ENCODE peak calls at places on chromosomes 6 and 20, in five cellular contexts. P is nephron progenitor cell, L is AG04449, B is CD14-positive monocyte, Z is kidney epithelial cell. F is an unnamed sample.
A peak's percentile ranks its signal among the peaks of the same experiment; 100 is the strongest.

GRCh38 chr6:7730852-7731251 is 5.0 kb downstream of the BMP6 start:
- DNase-seq in P (no peak), L (peak; percentile 65), B (no peak), Z (peak; percentile 77), F (no peak)

GRCh38 chr6:90124904-90125510 is 171.6 kb downstream of the BACH2 start:
- DNase-seq in P (no peak), L (no peak), B (no peak), Z (no peak), F (no peak)

GRCh38 chr20:35009665-35010328 is 54.1 kb downstream of the MYH7B start:
- DNase-seq in P (no peak), L (no peak), B (no peak), Z (no peak), F (no peak)

GRCh38 chr6:119129148-119129967 is 50.9 kb upstream of the FAM184A start:
- DNase-seq in P (peak; percentile 15), L (no peak), B (no peak), Z (peak; percentile 31), F (peak; percentile 72)

GRCh38 chr6:7067305-7067704 is 40.5 kb upstream of the RREB1 start:
- DNase-seq in P (no peak), L (no peak), B (no peak), Z (no peak), F (no peak)

GRCh38 chr20:16821211-16822089 is 73.3 kb downstream of the OTOR start:
- DNase-seq in P (peak; percentile 37), L (no peak), B (no peak), Z (peak; percentile 41), F (peak; percentile 20)

GRCh38 chr6:159110013-159110412 is 59.2 kb upstream of the FNDC1 start:
- DNase-seq in P (peak; percentile 38), L (no peak), B (no peak), Z (no peak), F (peak; percentile 43)

GRCh38 chr6:140744648-140745320 is 1370.3 kb upstream of the CITED2 start:
- DNase-seq in P (no peak), L (no peak), B (no peak), Z (peak; percentile 19), F (no peak)

GRCh38 chr6:22690446-22690845 is 121.1 kb downstream of the HDGFL1 start:
- DNase-seq in P (no peak), L (no peak), B (no peak), Z (no peak), F (no peak)

GRCh38 chr20:4045741-4046140 is 30.4 kb upstream of the RNF24 start:
- DNase-seq in P (no peak), L (no peak), B (no peak), Z (no peak), F (no peak)

GRCh38 chr20:59003836-59004492 is 3.1 kb downstream of the CTSZ start:
- DNase-seq in P (no peak), L (no peak), B (no peak), Z (no peak), F (no peak)

GRCh38 chr6:75430631-75431345 is 62.8 kb downstream of the FILIP1 start:
- DNase-seq in P (no peak), L (no peak), B (no peak), Z (no peak), F (no peak)

GRCh38 chr6:143457563-143458359 is 7.2 kb downstream of the PEX3 start:
- DNase-seq in P (no peak), L (no peak), B (no peak), Z (no peak), F (no peak)

GRCh38 chr6:117624869-117625481 is 22.7 kb upstream of the GOPC start:
- DNase-seq in P (no peak), L (no peak), B (no peak), Z (no peak), F (no peak)

GRCh38 chr6:54426995-54427394 is 118.8 kb downstream of the TINAG start:
- DNase-seq in P (no peak), L (no peak), B (no peak), Z (no peak), F (no peak)

GRCh38 chr6:151330130-151330715 is 61.1 kb downstream of the ZBTB2 start:
- DNase-seq in P (no peak), L (peak; percentile 69), B (no peak), Z (no peak), F (peak; percentile 81)

GRCh38 chr20:52490715-52491430 is 299.3 kb upstream of the ZFP64 start:
- DNase-seq in P (no peak), L (peak; percentile 97), B (no peak), Z (peak; percentile 94), F (peak; percentile 71)

GRCh38 chr6:119148102-119148824 is 69.8 kb upstream of the FAM184A start:
- DNase-seq in P (peak; percentile 26), L (no peak), B (no peak), Z (peak; percentile 43), F (peak; percentile 77)

GRCh38 chr6:125255201-125255600 is 46.6 kb downstream of the HDDC2 start:
- DNase-seq in P (no peak), L (no peak), B (no peak), Z (no peak), F (no peak)

GRCh38 chr6:26250806-26251075 is 114.3 kb upstream of the BTN3A2 start:
- DNase-seq in P (peak; percentile 32), L (no peak), B (no peak), Z (no peak), F (no peak)

GRCh38 chr20:38927902-38928578 is 1.8 kb downstream of the FAM83D start:
- DNase-seq in P (no peak), L (no peak), B (no peak), Z (no peak), F (no peak)

GRCh38 chr20:38930242-38930569 is 4.0 kb downstream of the FAM83D start:
- DNase-seq in P (no peak), L (no peak), B (no peak), Z (no peak), F (no peak)

GRCh38 chr20:38924718-38925117 is 1.5 kb upstream of the FAM83D start:
- DNase-seq in P (no peak), L (no peak), B (no peak), Z (no peak), F (no peak)

GRCh38 chr20:38926934-38927616 is 858 bp downstream of the FAM83D start:
- DNase-seq in P (no peak), L (no peak), B (no peak), Z (no peak), F (no peak)

GRCh38 chr20:38926142-38926933 is at the start of gene FAM83D:
- DNase-seq in P (peak; percentile 94), L (peak; percentile 87), B (peak; percentile 91), Z (peak; percentile 92), F (peak; percentile 95)
- TF ChIP-seq CTCF in P (no peak), L (no peak), B (peak; percentile 24), Z (no peak), F (no peak)

DNA sequence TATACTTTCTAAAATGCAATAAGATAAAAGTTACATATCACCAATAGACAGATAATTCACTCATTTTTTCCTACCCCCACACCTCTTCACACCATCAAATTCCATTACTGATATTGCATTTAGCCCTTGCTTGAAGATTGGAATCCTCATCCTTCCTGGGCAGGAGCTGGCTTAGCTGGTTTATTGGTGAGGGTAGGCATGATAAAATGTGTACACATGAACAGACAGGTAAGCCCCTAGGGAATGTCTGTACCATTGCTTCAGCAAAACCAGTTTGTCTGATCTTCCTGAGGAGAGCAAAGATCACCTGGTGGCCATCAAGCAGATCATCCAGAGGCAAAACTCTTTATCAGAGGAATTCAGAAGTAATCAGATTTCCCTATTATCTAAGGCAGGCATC is 6.8 kb upstream of the FABP7 start:
- DNase-seq in P (no peak), L (no peak), B (no peak), Z (no peak), F (no peak)
- TF ChIP-seq CTCF in P (no peak), L (no peak), B (no peak), Z (no peak), F (no peak)

DNA sequence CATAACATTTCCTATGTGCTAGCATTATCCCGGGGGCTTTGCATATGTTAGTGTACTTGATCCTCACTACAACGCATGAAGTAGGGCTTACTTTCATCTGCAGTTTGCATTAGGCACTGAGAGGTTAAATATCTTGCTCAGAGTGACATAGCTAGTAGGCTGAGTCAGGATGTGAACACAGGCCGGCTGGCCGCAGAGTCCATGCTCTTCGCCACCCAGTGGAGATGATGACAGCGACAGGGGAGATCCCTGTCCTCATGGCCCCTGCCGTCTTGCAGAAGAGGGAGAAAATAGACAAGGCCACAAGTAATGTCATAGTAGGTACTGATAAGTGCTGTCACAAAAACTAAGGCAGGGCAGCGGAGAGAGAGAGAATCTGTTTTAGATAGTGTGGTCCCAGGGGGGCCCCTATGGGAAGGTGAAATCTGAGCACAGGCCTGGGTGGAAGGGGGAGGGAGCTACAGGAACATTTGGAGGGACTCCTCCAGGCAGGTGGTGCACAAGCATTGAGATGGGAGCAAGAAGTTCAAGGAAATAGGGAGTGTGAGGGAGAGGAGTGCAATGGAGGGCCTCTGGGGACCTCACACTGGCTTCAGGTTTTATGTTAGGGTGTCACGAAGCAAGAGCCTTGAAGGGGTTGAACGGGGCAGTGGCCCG is 46.8 kb downstream of the LYRM4 start:
- DNase-seq in P (no peak), L (peak; percentile 31), B (no peak), Z (no peak), F (no peak)
- TF ChIP-seq CTCF in P (no peak), L (peak; percentile 66), B (no peak), Z (no peak), F (peak; percentile 17)

DNA sequence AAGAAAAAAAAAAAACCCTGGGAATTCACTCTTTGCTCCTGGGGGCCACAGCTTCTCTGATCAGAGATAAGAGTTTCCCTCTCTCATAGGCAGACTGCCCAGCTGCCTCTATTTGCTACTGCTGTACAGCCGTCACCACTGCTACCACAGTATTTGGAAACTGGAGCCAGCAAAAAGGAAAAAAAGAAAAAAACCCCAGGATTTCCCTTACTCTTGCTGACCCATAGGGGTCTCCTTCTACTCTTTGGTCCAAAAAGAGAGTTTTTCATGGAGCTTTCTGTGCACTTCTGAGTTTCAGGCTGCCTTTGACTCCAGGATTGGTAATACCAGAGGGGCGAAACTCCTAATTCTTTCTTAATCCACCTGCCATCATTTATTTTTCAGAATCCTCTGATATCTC is 89.7 kb downstream of the MDGA1 start:
- DNase-seq in P (no peak), L (no peak), B (no peak), Z (no peak), F (no peak)
- TF ChIP-seq CTCF in P (peak; percentile 56), L (peak; percentile 46), B (peak; percentile 35), Z (peak; percentile 53), F (peak; percentile 56)

DNA sequence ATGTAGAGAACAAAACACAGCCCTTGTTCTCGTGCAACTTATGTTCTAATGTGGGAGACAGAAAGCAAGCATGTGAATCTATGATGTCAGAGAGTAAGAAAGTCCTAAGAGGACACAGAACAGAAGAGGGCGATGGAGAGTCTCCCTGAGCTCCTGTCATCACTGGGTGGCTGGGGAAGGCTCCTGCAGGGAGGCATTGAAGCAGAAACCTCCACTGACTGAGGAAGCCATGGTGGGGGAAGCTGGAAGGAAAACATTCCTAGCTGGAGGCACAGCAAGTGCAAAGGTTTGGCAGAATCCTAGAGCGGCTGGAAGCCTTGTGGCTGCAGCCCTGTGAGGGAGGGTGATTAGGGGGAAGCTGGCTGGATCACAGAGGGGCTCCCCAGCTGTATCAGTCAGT is 248.0 kb downstream of the CDH26 start:
- DNase-seq in P (peak; percentile 41), L (peak; percentile 5), B (no peak), Z (peak; percentile 44), F (no peak)
- TF ChIP-seq CTCF in P (peak; percentile 26), L (peak; percentile 72), B (peak; percentile 66), Z (peak; percentile 60), F (peak; percentile 51)

GRCh38 chr20:25057234-25058050 is 497 bp downstream of the ACSS1 start:
- DNase-seq in P (peak; percentile 67), L (no peak), B (peak; percentile 71), Z (no peak), F (no peak)
- TF ChIP-seq CTCF in P (no peak), L (no peak), B (no peak), Z (no peak), F (no peak)

F was measured in HFF-Myc.